ENCODE peak calls at places on chromosomes 1 and 21, in five cellular contexts. One of them, this sample, is unnamed.

GRCh38 chr1:29120367-29120766 is 3.3 kb downstream of the TMEM200B start:
- DNase-seq in Caco-2: no peak
- DNase-seq in left lung: no peak
- DNase-seq in astrocyte of the spinal cord: no peak
- DNase-seq in thyroid gland: no peak
- DNase-seq in this sample: no peak

GRCh38 chr1:227170361-227171166 is 147.7 kb downstream of the CDC42BPA start:
- DNase-seq in thyroid gland: no peak
- DNase-seq in Caco-2: no peak
- DNase-seq in astrocyte of the spinal cord: peak; percentile 52
- DNase-seq in left lung: no peak
- DNase-seq in this sample: no peak

GRCh38 chr1:59595774-59596173 is 219.0 kb upstream of the HOOK1 start:
- DNase-seq in Caco-2: no peak
- DNase-seq in thyroid gland: no peak
- DNase-seq in left lung: no peak
- DNase-seq in astrocyte of the spinal cord: peak; percentile 34
- DNase-seq in this sample: no peak

GRCh38 chr1:180040034-180040433 is 85.4 kb downstream of the CEP350 start:
- DNase-seq in left lung: no peak
- DNase-seq in astrocyte of the spinal cord: peak; percentile 63
- DNase-seq in Caco-2: no peak
- DNase-seq in thyroid gland: no peak
- DNase-seq in this sample: peak; percentile 45

GRCh38 chr21:30408782-30409494 is 13.1 kb downstream of the KRTAP13-1 start:
- DNase-seq in Caco-2: peak; percentile 74
- DNase-seq in astrocyte of the spinal cord: peak; percentile 44
- DNase-seq in left lung: peak; percentile 82
- DNase-seq in thyroid gland: peak; percentile 54
- DNase-seq in this sample: peak; percentile 34

GRCh38 chr1:29520571-29521437 is 284.5 kb downstream of the PTPRU start:
- DNase-seq in Caco-2: no peak
- DNase-seq in thyroid gland: no peak
- DNase-seq in left lung: no peak
- DNase-seq in astrocyte of the spinal cord: no peak
- DNase-seq in this sample: no peak

GRCh38 chr1:24535021-24535424 is 20.9 kb upstream of the NCMAP start:
- DNase-seq in Caco-2: no peak
- DNase-seq in astrocyte of the spinal cord: no peak
- DNase-seq in thyroid gland: no peak
- DNase-seq in left lung: no peak
- DNase-seq in this sample: no peak

GRCh38 chr1:204464701-204465100 is 29.9 kb downstream of the PIK3C2B start:
- DNase-seq in left lung: no peak
- DNase-seq in Caco-2: no peak
- DNase-seq in thyroid gland: no peak
- DNase-seq in astrocyte of the spinal cord: no peak
- DNase-seq in this sample: no peak

GRCh38 chr1:215842905-215843304 is 275.8 kb downstream of the KCTD3 start:
- DNase-seq in left lung: no peak
- DNase-seq in thyroid gland: no peak
- DNase-seq in astrocyte of the spinal cord: peak; percentile 32
- DNase-seq in Caco-2: no peak
- DNase-seq in this sample: no peak

GRCh38 chr1:29975036-29975694 is 738.8 kb downstream of the PTPRU start:
- DNase-seq in thyroid gland: no peak
- DNase-seq in astrocyte of the spinal cord: peak; percentile 47
- DNase-seq in Caco-2: peak; percentile 37
- DNase-seq in left lung: no peak
- DNase-seq in this sample: peak; percentile 5

GRCh38 chr21:14830307-14830706 is 234.5 kb downstream of the NRIP1 start:
- DNase-seq in thyroid gland: no peak
- DNase-seq in astrocyte of the spinal cord: no peak
- DNase-seq in Caco-2: no peak
- DNase-seq in left lung: no peak
- DNase-seq in this sample: no peak

GRCh38 chr1:74504125-74505065 is 8.0 kb downstream of the LRRC53 start:
- DNase-seq in Caco-2: peak; percentile 59
- DNase-seq in astrocyte of the spinal cord: peak; percentile 55
- DNase-seq in left lung: no peak
- DNase-seq in thyroid gland: peak; percentile 44
- DNase-seq in this sample: peak; percentile 9

GRCh38 chr21:45948576-45949141 is 32.9 kb upstream of the COL6A1 start:
- DNase-seq in left lung: peak; percentile 65
- DNase-seq in astrocyte of the spinal cord: no peak
- DNase-seq in thyroid gland: no peak
- DNase-seq in Caco-2: peak; percentile 47
- DNase-seq in this sample: no peak

GRCh38 chr1:6581561-6582305 is 1.9 kb downstream of the ZBTB48 start:
- DNase-seq in Caco-2: no peak
- DNase-seq in astrocyte of the spinal cord: no peak
- DNase-seq in thyroid gland: no peak
- DNase-seq in left lung: peak; percentile 85
- DNase-seq in this sample: no peak
- H3K4me3 ChIP-seq in Caco-2: no peak overlapping the region
- H3K4me3 ChIP-seq in astrocyte of the spinal cord: no peak overlapping the region
- H3K4me3 ChIP-seq in thyroid gland: no peak overlapping the region
- H3K4me3 ChIP-seq in left lung: peak overlapping the region; percentile 88
- H3K4me3 ChIP-seq in this sample: no peak overlapping the region

GRCh38 chr1:66770240-66770639 is 18.0 kb downstream of the DYNLT5 start:
- DNase-seq in thyroid gland: no peak
- DNase-seq in Caco-2: no peak
- DNase-seq in left lung: no peak
- DNase-seq in astrocyte of the spinal cord: no peak
- DNase-seq in this sample: no peak
- H3K4me3 ChIP-seq in thyroid gland: no peak overlapping the region
- H3K4me3 ChIP-seq in Caco-2: no peak overlapping the region
- H3K4me3 ChIP-seq in left lung: no peak overlapping the region
- H3K4me3 ChIP-seq in astrocyte of the spinal cord: no peak overlapping the region
- H3K4me3 ChIP-seq in this sample: no peak overlapping the region

GRCh38 chr1:173429517-173430477 is 47.3 kb upstream of the PRDX6 start:
- DNase-seq in Caco-2: peak; percentile 28
- DNase-seq in left lung: peak; percentile 89
- DNase-seq in astrocyte of the spinal cord: peak; percentile 96
- DNase-seq in thyroid gland: peak; percentile 75
- DNase-seq in this sample: peak; percentile 93
- H3K4me3 ChIP-seq in Caco-2: no peak overlapping the region
- H3K4me3 ChIP-seq in left lung: peak overlapping the region; percentile 4
- H3K4me3 ChIP-seq in astrocyte of the spinal cord: no peak overlapping the region
- H3K4me3 ChIP-seq in thyroid gland: no peak overlapping the region
- H3K4me3 ChIP-seq in this sample: peak overlapping the region; percentile 30

GRCh38 chr1:233916706-233917105 is 12.2 kb downstream of the SLC35F3 start:
- DNase-seq in Caco-2: no peak
- DNase-seq in astrocyte of the spinal cord: peak; percentile 80
- DNase-seq in thyroid gland: no peak
- DNase-seq in left lung: no peak
- DNase-seq in this sample: no peak
- H3K4me3 ChIP-seq in Caco-2: no peak overlapping the region
- H3K4me3 ChIP-seq in astrocyte of the spinal cord: no peak overlapping the region
- H3K4me3 ChIP-seq in thyroid gland: no peak overlapping the region
- H3K4me3 ChIP-seq in left lung: no peak overlapping the region
- H3K4me3 ChIP-seq in this sample: no peak overlapping the region

GRCh38 chr1:184892116-184892515 is 82.2 kb downstream of the NIBAN1 start:
- DNase-seq in astrocyte of the spinal cord: no peak
- DNase-seq in thyroid gland: no peak
- DNase-seq in left lung: no peak
- DNase-seq in Caco-2: no peak
- DNase-seq in this sample: no peak
- H3K4me3 ChIP-seq in astrocyte of the spinal cord: no peak overlapping the region
- H3K4me3 ChIP-seq in thyroid gland: no peak overlapping the region
- H3K4me3 ChIP-seq in left lung: no peak overlapping the region
- H3K4me3 ChIP-seq in Caco-2: no peak overlapping the region
- H3K4me3 ChIP-seq in this sample: no peak overlapping the region

GRCh38 chr1:67307251-67308060 is at the start of gene IL12RB2:
- DNase-seq in left lung: peak; percentile 80
- DNase-seq in thyroid gland: peak; percentile 68
- DNase-seq in Caco-2: peak; percentile 16
- DNase-seq in astrocyte of the spinal cord: no peak
- DNase-seq in this sample: no peak
- H3K4me3 ChIP-seq in left lung: peak within 1 kb of the TSS; percentile 44
- H3K4me3 ChIP-seq in thyroid gland: peak within 1 kb of the TSS; percentile 17
- H3K4me3 ChIP-seq in Caco-2: peak within 1 kb of the TSS; percentile 36
- H3K4me3 ChIP-seq in astrocyte of the spinal cord: peak within 1 kb of the TSS; percentile 30
- H3K4me3 ChIP-seq in this sample: peak within 1 kb of the TSS; percentile 41